ENCODE peak calls at places on chromosomes 16 and 17, in four cellular contexts. Q is activated naive CD4-positive, alpha-beta T cell; O is cardiac muscle cell; Z is stimulated activated CD8-positive, alpha-beta memory T cell treated with anti-CD3 and anti-CD28 coated beads, Interleukin-7, amount 100 ng/mL, for 1 hour. R is an unnamed sample.

GRCh38 chr17:70318061-70318460 is 148.7 kb downstream of the KCNJ2 start:
- DNase-seq in Q (no peak), O (no peak), Z (no peak), R (no peak)

GRCh38 chr17:34254651-34255380 is at the start of gene CCL2:
- DNase-seq in Q (no peak), O (peak; percentile 52), Z (no peak), R (peak; percentile 82)

GRCh38 chr16:89062389-89063345 is 31.0 kb upstream of the ACSF3 start:
- DNase-seq in Q (no peak), O (no peak), Z (no peak), R (no peak)

GRCh38 chr17:36092228-36092627 is 2.3 kb upstream of the CCL3 start:
- DNase-seq in Q (no peak), O (no peak), Z (no peak), R (no peak)

GRCh38 chr17:58741121-58741625 is 14.5 kb upstream of the PPM1E start:
- DNase-seq in Q (no peak), O (no peak), Z (no peak), R (no peak)

GRCh38 chr17:65407017-65407416 is 154.4 kb downstream of the AXIN2 start:
- DNase-seq in Q (no peak), O (no peak), Z (no peak), R (no peak)

GRCh38 chr17:518047-518735 is 165.6 kb upstream of the RPH3AL start:
- DNase-seq in Q (no peak), O (no peak), Z (no peak), R (no peak)

GRCh38 chr16:2276501-2277195 is 8.7 kb upstream of the RNPS1 start:
- DNase-seq in Q (no peak), O (no peak), Z (no peak), R (no peak)

GRCh38 chr17:67200727-67201301 is 44.2 kb downstream of the HELZ start:
- DNase-seq in Q (no peak), O (no peak), Z (no peak), R (peak; percentile 13)

GRCh38 chr16:87254734-87255133 is 62.5 kb downstream of the C16orf95 start:
- DNase-seq in Q (no peak), O (no peak), Z (no peak), R (no peak)

GRCh38 chr17:71338396-71338795 is 782.4 kb upstream of the SOX9 start:
- DNase-seq in Q (no peak), O (no peak), Z (no peak), R (peak; percentile 5)

GRCh38 chr16:2498531-2499253 is 15.1 kb upstream of the ATP6V0C start:
- DNase-seq in Q (no peak), O (no peak), Z (no peak), R (no peak)

GRCh38 chr16:66355526-66355925 is 11.0 kb upstream of the CDH5 start:
- DNase-seq in Q (no peak), O (no peak), Z (no peak), R (no peak)

GRCh38 chr17:1906622-1907021 is 76.8 kb downstream of the RPA1 start:
- DNase-seq in Q (no peak), O (peak; percentile 23), Z (no peak), R (no peak)

GRCh38 chr17:57739402-57740224 is 5.5 kb downstream of the CCDC182 start:
- DNase-seq in Q (no peak), O (peak; percentile 29), Z (no peak), R (peak; percentile 69)

GRCh38 chr17:75899767-75900468 is 3.2 kb upstream of the TRIM65 start:
- DNase-seq in Q (no peak), O (no peak), Z (no peak), R (no peak)

GRCh38 chr16:8855051-8855786 is 13.6 kb downstream of the CARHSP1 start:
- DNase-seq in Q (no peak), O (no peak), Z (no peak), R (no peak)